ENCODE peak calls at places on chromosome X, in five cellular contexts. Z is transverse colon, L is lower lobe of right lung, X is fibroblast of lung, I is SJSA1. U is an unnamed sample.

GRCh38 chrX:28787206-28787605 is 200.0 kb downstream of the IL1RAPL1 start:
- DNase-seq in Z (no peak), L (no peak), X (peak; percentile 86), I (no peak), U (no peak)

GRCh38 chrX:21975827-21976226 is 35.3 kb downstream of the SMS start:
- DNase-seq in Z (no peak), L (no peak), X (peak; percentile 71), I (no peak), U (no peak)

GRCh38 chrX:107603433-107604159 is 24.7 kb upstream of the PRPS1 start:
- DNase-seq in Z (no peak), L (no peak), X (no peak), I (no peak), U (no peak)

GRCh38 chrX:53594354-53594753 is 92.2 kb downstream of the HUWE1 start:
- DNase-seq in Z (no peak), L (no peak), X (peak; percentile 59), I (no peak), U (no peak)

GRCh38 chrX:150225756-150226155 is 137.4 kb upstream of the MAMLD1 start:
- DNase-seq in Z (no peak), L (no peak), X (no peak), I (no peak), U (no peak)

GRCh38 chrX:14235004-14235403 is 205.3 kb upstream of the GEMIN8 start:
- DNase-seq in Z (no peak), L (no peak), X (no peak), I (no peak), U (no peak)

GRCh38 chrX:46979340-46979739 is 67.1 kb downstream of the JADE3 start:
- DNase-seq in Z (no peak), L (no peak), X (peak; percentile 69), I (no peak), U (no peak)

GRCh38 chrX:121161501-121161933 is 114.1 kb downstream of the GLUD2 start:
- DNase-seq in Z (no peak), L (no peak), X (no peak), I (no peak), U (no peak)

GRCh38 chrX:22758807-22759481 is 240.8 kb upstream of the DDX53 start:
- DNase-seq in Z (no peak), L (no peak), X (no peak), I (no peak), U (no peak)

GRCh38 chrX:124506031-124506430 is 159.7 kb downstream of the SH2D1A start:
- DNase-seq in Z (no peak), L (no peak), X (no peak), I (no peak), U (no peak)

GRCh38 chrX:130211415-130212186 is 39.8 kb downstream of the RAB33A start:
- DNase-seq in Z (no peak), L (no peak), X (no peak), I (no peak), U (no peak)

GRCh38 chrX:7876957-7877356 is 34.0 kb downstream of the VCX start:
- DNase-seq in Z (no peak), L (no peak), X (no peak), I (no peak), U (no peak)

GRCh38 chrX:46551494-46552128 is 6.4 kb upstream of the ZNF674 start:
- DNase-seq in Z (no peak), L (no peak), X (peak; percentile 87), I (peak; percentile 65), U (no peak)

GRCh38 chrX:72715546-72715945 is 1.4 kb upstream of the PHKA1 start:
- DNase-seq in Z (no peak), L (no peak), X (no peak), I (no peak), U (no peak)

GRCh38 chrX:40109288-40110008 is 11.7 kb upstream of the BCOR start:
- DNase-seq in Z (peak; percentile 67), L (peak; percentile 73), X (peak; percentile 64), I (peak; percentile 65), U (peak; percentile 87)

GRCh38 chrX:9569875-9570274 is 105.0 kb downstream of the TBL1X start:
- DNase-seq in Z (no peak), L (no peak), X (peak; percentile 87), I (no peak), U (peak; percentile 36)

GRCh38 chrX:48890934-48891401 is 6.6 kb downstream of the TIMM17B start:
- DNase-seq in Z (no peak), L (peak; percentile 47), X (no peak), I (no peak), U (no peak)

GRCh38 chrX:4484266-4484665 is 770.8 kb upstream of the PRKX start:
- DNase-seq in Z (no peak), L (no peak), X (no peak), I (no peak), U (no peak)

GRCh38 chrX:107293056-107293455 is 86.6 kb downstream of the DNAAF6 start:
- DNase-seq in Z (no peak), L (no peak), X (no peak), I (no peak), U (no peak)

GRCh38 chrX:45229348-45229747 is 28.7 kb upstream of the DIPK2B start:
- DNase-seq in Z (no peak), L (no peak), X (no peak), I (no peak), U (no peak)

GRCh38 chrX:68894513-68895338 is 65.9 kb downstream of the EFNB1 start:
- DNase-seq in Z (peak; percentile 65), L (peak; percentile 67), X (peak; percentile 72), I (no peak), U (peak; percentile 64)

GRCh38 chrX:40171513-40172168 is 73.9 kb upstream of the BCOR start:
- DNase-seq in Z (no peak), L (no peak), X (peak; percentile 51), I (no peak), U (peak; percentile 72)

GRCh38 chrX:44072631-44073030 is 99.4 kb upstream of the NDP start:
- DNase-seq in Z (no peak), L (no peak), X (peak; percentile 17), I (no peak), U (no peak)

GRCh38 chrX:48890296-48890925 is 7.2 kb downstream of the TIMM17B start:
- DNase-seq in Z (no peak), L (no peak), X (no peak), I (no peak), U (no peak)

GRCh38 chrX:118499295-118499694 is 3.7 kb downstream of the DOCK11 start:
- DNase-seq in Z (no peak), L (no peak), X (no peak), I (no peak), U (no peak)

GRCh38 chrX:107629533-107629909 is 1.2 kb downstream of the PRPS1 start:
- DNase-seq in Z (no peak), L (no peak), X (peak; percentile 39), I (no peak), U (no peak)

GRCh38 chrX:150038977-150039599 is 100.8 kb upstream of the EOLA2 start:
- DNase-seq in Z (no peak), L (no peak), X (peak; percentile 57), I (no peak), U (no peak)

GRCh38 chrX:38882894-38883620 is 81.8 kb downstream of the MID1IP1 start:
- DNase-seq in Z (no peak), L (no peak), X (peak; percentile 95), I (peak; percentile 56), U (no peak)

GRCh38 chrX:24396930-24397277 is 36.5 kb downstream of the SUPT20HL1 start:
- DNase-seq in Z (no peak), L (no peak), X (no peak), I (no peak), U (no peak)

GRCh38 chrX:24398766-24399165 is 38.3 kb downstream of the SUPT20HL1 start:
- DNase-seq in Z (no peak), L (no peak), X (no peak), I (no peak), U (no peak)

GRCh38 chrX:24395775-24396174 is 35.3 kb downstream of the SUPT20HL1 start:
- DNase-seq in Z (peak; percentile 29), L (no peak), X (peak; percentile 73), I (no peak), U (no peak)

GRCh38 chrX:24392709-24393108 is 32.3 kb downstream of the SUPT20HL1 start:
- DNase-seq in Z (no peak), L (no peak), X (no peak), I (no peak), U (peak; percentile 71)

DNA sequence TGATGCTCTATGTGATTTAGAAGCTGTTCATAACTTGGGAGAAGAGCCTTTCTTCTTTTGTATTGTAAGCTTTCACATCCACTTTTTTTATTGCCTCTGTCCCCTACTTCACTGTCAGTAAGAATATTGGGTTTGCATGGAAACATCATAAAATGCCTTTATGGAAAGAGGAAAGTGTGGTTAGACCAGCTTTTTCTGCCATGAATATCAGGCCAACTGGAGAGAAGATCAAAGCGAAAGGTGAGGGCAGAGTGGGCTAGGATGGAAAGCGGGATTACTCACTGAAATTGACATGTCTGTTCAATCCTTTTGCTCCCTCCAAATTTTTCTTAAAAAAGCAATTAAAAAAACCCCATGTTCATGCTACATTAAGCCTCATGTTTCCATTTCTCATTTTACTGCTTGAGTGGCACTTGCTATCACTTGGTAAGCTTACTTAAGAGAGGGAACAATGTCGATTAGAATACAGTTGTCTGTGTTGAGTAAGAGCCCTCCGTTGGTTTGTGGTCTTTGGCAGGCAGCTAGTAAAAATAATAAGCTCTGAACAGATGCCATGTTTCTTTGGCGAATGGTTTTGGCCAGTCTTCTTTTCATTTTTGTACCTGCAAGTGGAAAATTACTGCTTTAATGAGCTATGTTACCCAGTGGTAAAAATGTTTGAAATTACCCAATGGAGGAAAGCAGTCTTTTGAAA is 35.9 kb downstream of the SUPT20HL1 start:
- DNase-seq in Z (no peak), L (no peak), X (peak; percentile 83), I (no peak), U (no peak)
- H3K27ac ChIP-seq in Z (peak overlapping the region; percentile 38), L (no peak overlapping the region), X (no peak overlapping the region), I (no peak overlapping the region), U (no peak overlapping the region)

GRCh38 chrX:132576945-132577344 is 88.1 kb upstream of the MBNL3 start:
- DNase-seq in Z (no peak), L (no peak), X (peak; percentile 3), I (no peak), U (no peak)
- H3K4me1 ChIP-seq in Z (no peaks in the 10 kb centered on the region), L (no peaks in the 10 kb centered on the region), X (no peaks in the 10 kb centered on the region), I (no peaks in the 10 kb centered on the region), U (no peaks in the 10 kb centered on the region)

DNA sequence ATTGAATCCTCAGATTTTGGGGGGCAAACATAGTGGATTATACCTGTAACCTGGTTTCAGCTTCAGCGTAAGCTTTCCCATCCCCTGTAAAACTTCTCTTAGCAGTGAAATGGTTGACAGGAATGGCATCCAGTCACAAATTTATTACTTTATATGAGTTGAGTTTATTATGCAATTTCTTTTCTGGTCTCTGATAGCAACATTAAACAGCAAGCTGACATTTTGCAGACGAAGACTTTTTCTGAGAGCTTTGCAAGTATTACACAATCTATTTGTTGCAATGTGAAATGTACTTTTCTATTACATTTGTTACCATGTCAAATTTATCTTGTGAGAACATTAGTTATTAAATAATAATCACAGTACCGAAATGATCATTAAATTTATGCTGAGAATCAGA is 60.6 kb downstream of the GSPT2 start:
- DNase-seq in Z (no peak), L (no peak), X (no peak), I (no peak), U (no peak)
- H3K4me3 ChIP-seq in Z (no peak overlapping the region), L (peak overlapping the region; percentile 64), X (peak overlapping the region; percentile 57), I (no peak overlapping the region), U (peak overlapping the region; percentile 94)

GRCh38 chrX:101362757-101363156 is 14.2 kb upstream of the TIMM8A start:
- DNase-seq in Z (no peak), L (no peak), X (no peak), I (no peak), U (no peak)

GRCh38 chrX:101357166-101357795 is 8.7 kb upstream of the TIMM8A start:
- DNase-seq in Z (no peak), L (no peak), X (no peak), I (no peak), U (no peak)

GRCh38 chrX:101362116-101362515 is 13.6 kb upstream of the TIMM8A start:
- DNase-seq in Z (no peak), L (no peak), X (no peak), I (no peak), U (no peak)

GRCh38 chrX:101359966-101360365 is 11.4 kb upstream of the TIMM8A start:
- DNase-seq in Z (no peak), L (no peak), X (peak; percentile 8), I (no peak), U (no peak)
- H3K27ac ChIP-seq in Z (no peak overlapping the region), L (no peak overlapping the region), X (no peak overlapping the region), I (no peak overlapping the region), U (no peak overlapping the region)